ENCODE peak calls at places on chromosomes 2 and 18, in nine cellular contexts. One of them, this sample, is unnamed.

GRCh38 chr2:61135510-61135909 is 26.5 kb upstream of the C2orf74 start:
- DNase-seq in SJCRH30: peak; percentile 51
- DNase-seq in neural progenitor cell: no peak
- DNase-seq in ascending aorta: no peak
- DNase-seq in substantia nigra: no peak
- DNase-seq in cardiac muscle cell: peak; percentile 3
- DNase-seq in lung: no peak
- DNase-seq in CD8-positive, alpha-beta memory T cell: no peak
- DNase-seq in fibroblast of lung: peak; percentile 52
- DNase-seq in this sample: no peak

GRCh38 chr2:128287780-128288735 is 30.6 kb downstream of the HS6ST1 start:
- DNase-seq in neural progenitor cell: no peak
- DNase-seq in cardiac muscle cell: no peak
- DNase-seq in fibroblast of lung: no peak
- DNase-seq in CD8-positive, alpha-beta memory T cell: no peak
- DNase-seq in lung: no peak
- DNase-seq in SJCRH30: no peak
- DNase-seq in substantia nigra: no peak
- DNase-seq in ascending aorta: no peak
- DNase-seq in this sample: no peak

GRCh38 chr2:19617251-19617650 is 258.8 kb upstream of the OSR1 start:
- DNase-seq in substantia nigra: no peak
- DNase-seq in ascending aorta: no peak
- DNase-seq in neural progenitor cell: no peak
- DNase-seq in cardiac muscle cell: no peak
- DNase-seq in lung: no peak
- DNase-seq in CD8-positive, alpha-beta memory T cell: no peak
- DNase-seq in SJCRH30: peak; percentile 82
- DNase-seq in fibroblast of lung: no peak
- DNase-seq in this sample: no peak

GRCh38 chr2:127014630-127015029 is 92.3 kb downstream of the BIN1 start:
- DNase-seq in SJCRH30: no peak
- DNase-seq in fibroblast of lung: peak; percentile 86
- DNase-seq in neural progenitor cell: no peak
- DNase-seq in substantia nigra: no peak
- DNase-seq in CD8-positive, alpha-beta memory T cell: no peak
- DNase-seq in cardiac muscle cell: no peak
- DNase-seq in lung: no peak
- DNase-seq in ascending aorta: no peak
- DNase-seq in this sample: no peak

GRCh38 chr18:3305354-3305762 is 43.4 kb downstream of the MYL12B start:
- DNase-seq in fibroblast of lung: peak; percentile 99
- DNase-seq in cardiac muscle cell: no peak
- DNase-seq in neural progenitor cell: no peak
- DNase-seq in lung: no peak
- DNase-seq in ascending aorta: no peak
- DNase-seq in CD8-positive, alpha-beta memory T cell: peak; percentile 71
- DNase-seq in SJCRH30: peak; percentile 43
- DNase-seq in substantia nigra: no peak
- DNase-seq in this sample: no peak

GRCh38 chr2:38886041-38886440 is 3.6 kb upstream of the ARHGEF33 start:
- DNase-seq in lung: no peak
- DNase-seq in neural progenitor cell: no peak
- DNase-seq in fibroblast of lung: no peak
- DNase-seq in substantia nigra: no peak
- DNase-seq in CD8-positive, alpha-beta memory T cell: no peak
- DNase-seq in cardiac muscle cell: no peak
- DNase-seq in SJCRH30: no peak
- DNase-seq in ascending aorta: no peak
- DNase-seq in this sample: no peak

GRCh38 chr2:43051316-43051715 is 175.1 kb downstream of the ZFP36L2 start:
- DNase-seq in neural progenitor cell: no peak
- DNase-seq in substantia nigra: no peak
- DNase-seq in ascending aorta: no peak
- DNase-seq in lung: no peak
- DNase-seq in SJCRH30: no peak
- DNase-seq in CD8-positive, alpha-beta memory T cell: no peak
- DNase-seq in cardiac muscle cell: no peak
- DNase-seq in fibroblast of lung: peak; percentile 80
- DNase-seq in this sample: peak; percentile 65

GRCh38 chr2:127362971-127363370 is 24.8 kb downstream of the MAP3K2 start:
- DNase-seq in cardiac muscle cell: no peak
- DNase-seq in SJCRH30: no peak
- DNase-seq in substantia nigra: no peak
- DNase-seq in lung: no peak
- DNase-seq in fibroblast of lung: peak; percentile 29
- DNase-seq in CD8-positive, alpha-beta memory T cell: no peak
- DNase-seq in ascending aorta: no peak
- DNase-seq in neural progenitor cell: no peak
- DNase-seq in this sample: no peak

GRCh38 chr2:230172852-230173251 is 46.9 kb downstream of the SP110 start:
- DNase-seq in lung: no peak
- DNase-seq in CD8-positive, alpha-beta memory T cell: no peak
- DNase-seq in cardiac muscle cell: no peak
- DNase-seq in ascending aorta: no peak
- DNase-seq in neural progenitor cell: no peak
- DNase-seq in substantia nigra: no peak
- DNase-seq in SJCRH30: no peak
- DNase-seq in fibroblast of lung: no peak
- DNase-seq in this sample: no peak

GRCh38 chr2:42425697-42426096 is 64.7 kb upstream of the COX7A2L start:
- DNase-seq in neural progenitor cell: no peak
- DNase-seq in SJCRH30: no peak
- DNase-seq in substantia nigra: no peak
- DNase-seq in cardiac muscle cell: no peak
- DNase-seq in fibroblast of lung: no peak
- DNase-seq in lung: no peak
- DNase-seq in ascending aorta: no peak
- DNase-seq in CD8-positive, alpha-beta memory T cell: no peak
- DNase-seq in this sample: no peak

GRCh38 chr2:149617057-149617456 is 29.5 kb upstream of the MMADHC start:
- DNase-seq in SJCRH30: peak; percentile 38
- DNase-seq in ascending aorta: no peak
- DNase-seq in cardiac muscle cell: no peak
- DNase-seq in CD8-positive, alpha-beta memory T cell: no peak
- DNase-seq in substantia nigra: no peak
- DNase-seq in lung: no peak
- DNase-seq in fibroblast of lung: peak; percentile 39
- DNase-seq in neural progenitor cell: no peak
- DNase-seq in this sample: no peak

GRCh38 chr2:41923156-41923786 is 124.5 kb upstream of the PKDCC start:
- DNase-seq in fibroblast of lung: no peak
- DNase-seq in ascending aorta: no peak
- DNase-seq in CD8-positive, alpha-beta memory T cell: no peak
- DNase-seq in SJCRH30: no peak
- DNase-seq in cardiac muscle cell: peak; percentile 47
- DNase-seq in neural progenitor cell: no peak
- DNase-seq in substantia nigra: no peak
- DNase-seq in lung: no peak
- DNase-seq in this sample: no peak

GRCh38 chr2:133789743-133790142 is 221.5 kb upstream of the NCKAP5 start:
- DNase-seq in fibroblast of lung: no peak
- DNase-seq in lung: no peak
- DNase-seq in ascending aorta: no peak
- DNase-seq in cardiac muscle cell: no peak
- DNase-seq in CD8-positive, alpha-beta memory T cell: no peak
- DNase-seq in neural progenitor cell: no peak
- DNase-seq in SJCRH30: no peak
- DNase-seq in substantia nigra: no peak
- DNase-seq in this sample: no peak

GRCh38 chr2:133788391-133788790 is 220.1 kb upstream of the NCKAP5 start:
- DNase-seq in CD8-positive, alpha-beta memory T cell: no peak
- DNase-seq in lung: no peak
- DNase-seq in neural progenitor cell: no peak
- DNase-seq in fibroblast of lung: peak; percentile 52
- DNase-seq in substantia nigra: no peak
- DNase-seq in SJCRH30: no peak
- DNase-seq in ascending aorta: no peak
- DNase-seq in cardiac muscle cell: no peak
- DNase-seq in this sample: no peak

GRCh38 chr2:133792223-133792622 is 224.0 kb upstream of the NCKAP5 start:
- DNase-seq in substantia nigra: no peak
- DNase-seq in cardiac muscle cell: no peak
- DNase-seq in lung: no peak
- DNase-seq in neural progenitor cell: no peak
- DNase-seq in SJCRH30: no peak
- DNase-seq in fibroblast of lung: no peak
- DNase-seq in ascending aorta: no peak
- DNase-seq in CD8-positive, alpha-beta memory T cell: no peak
- DNase-seq in this sample: no peak

GRCh38 chr2:133790706-133791105 is 222.4 kb upstream of the NCKAP5 start:
- DNase-seq in CD8-positive, alpha-beta memory T cell: no peak
- DNase-seq in substantia nigra: no peak
- DNase-seq in fibroblast of lung: peak; percentile 75
- DNase-seq in lung: no peak
- DNase-seq in neural progenitor cell: no peak
- DNase-seq in cardiac muscle cell: no peak
- DNase-seq in SJCRH30: no peak
- DNase-seq in ascending aorta: no peak
- DNase-seq in this sample: no peak

DNA sequence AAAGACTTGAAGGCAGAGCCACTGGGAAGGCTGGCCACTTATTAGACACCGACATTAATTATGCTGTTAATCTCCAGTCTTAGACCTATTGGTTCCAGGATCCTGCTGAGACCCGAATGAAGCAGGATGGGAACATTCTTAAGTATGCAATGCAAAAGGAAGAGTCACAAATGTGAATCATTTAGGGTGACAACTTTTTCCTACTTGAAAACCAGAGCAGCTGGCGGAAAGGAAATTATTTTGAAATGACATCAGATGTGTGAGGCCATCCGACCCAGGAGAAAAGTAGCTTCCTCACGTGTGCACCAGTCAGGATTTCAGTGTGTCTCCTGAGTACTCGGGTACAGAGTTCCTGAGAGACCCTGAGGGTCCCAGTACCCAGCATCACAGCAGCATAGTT is 222.9 kb upstream of the NCKAP5 start:
- DNase-seq in cardiac muscle cell: no peak
- DNase-seq in CD8-positive, alpha-beta memory T cell: no peak
- DNase-seq in ascending aorta: no peak
- DNase-seq in substantia nigra: no peak
- DNase-seq in neural progenitor cell: no peak
- DNase-seq in lung: no peak
- DNase-seq in SJCRH30: no peak
- DNase-seq in fibroblast of lung: peak; percentile 83
- DNase-seq in this sample: no peak
- H3K27ac ChIP-seq in cardiac muscle cell: no peak overlapping the region
- H3K27ac ChIP-seq in CD8-positive, alpha-beta memory T cell: no peak overlapping the region
- H3K27ac ChIP-seq in ascending aorta: no peak overlapping the region
- H3K27ac ChIP-seq in substantia nigra: no peak overlapping the region
- H3K27ac ChIP-seq in neural progenitor cell: no peak overlapping the region
- H3K27ac ChIP-seq in lung: no peak overlapping the region
- H3K27ac ChIP-seq in SJCRH30: no peak overlapping the region
- H3K27ac ChIP-seq in fibroblast of lung: peak overlapping the region; percentile 34
- H3K27ac ChIP-seq in this sample: no peak overlapping the region

DNA sequence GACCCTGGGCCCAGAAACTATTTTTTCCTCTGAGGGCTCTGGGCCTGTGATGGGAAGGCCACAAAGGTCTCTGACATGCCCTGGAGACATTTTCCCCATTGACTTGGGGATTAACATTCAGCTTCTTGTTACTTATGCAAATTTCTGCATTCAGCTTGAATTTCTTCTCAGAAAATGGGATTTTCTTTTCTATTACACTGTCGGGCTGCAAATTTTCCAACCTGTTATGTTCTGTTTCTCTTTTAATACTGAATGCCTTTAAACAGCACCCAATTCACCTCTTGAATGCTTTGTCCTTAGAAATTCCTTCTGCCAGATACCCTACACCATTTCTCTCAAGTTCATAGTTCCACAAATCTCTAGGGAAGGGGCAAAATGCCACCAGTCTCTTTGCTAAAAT is 241.0 kb downstream of the HNMT start:
- DNase-seq in CD8-positive, alpha-beta memory T cell: no peak
- DNase-seq in cardiac muscle cell: no peak
- DNase-seq in fibroblast of lung: no peak
- DNase-seq in substantia nigra: no peak
- DNase-seq in lung: no peak
- DNase-seq in SJCRH30: no peak
- DNase-seq in neural progenitor cell: no peak
- DNase-seq in ascending aorta: no peak
- DNase-seq in this sample: no peak
- H3K27ac ChIP-seq in CD8-positive, alpha-beta memory T cell: no peak overlapping the region
- H3K27ac ChIP-seq in cardiac muscle cell: no peak overlapping the region
- H3K27ac ChIP-seq in fibroblast of lung: no peak overlapping the region
- H3K27ac ChIP-seq in substantia nigra: no peak overlapping the region
- H3K27ac ChIP-seq in lung: no peak overlapping the region
- H3K27ac ChIP-seq in SJCRH30: no peak overlapping the region
- H3K27ac ChIP-seq in neural progenitor cell: no peak overlapping the region
- H3K27ac ChIP-seq in ascending aorta: no peak overlapping the region
- H3K27ac ChIP-seq in this sample: no peak overlapping the region

GRCh38 chr2:232833830-232834229 is 36.2 kb upstream of the SNORC start:
- DNase-seq in ascending aorta: no peak
- DNase-seq in lung: no peak
- DNase-seq in substantia nigra: no peak
- DNase-seq in cardiac muscle cell: no peak
- DNase-seq in fibroblast of lung: no peak
- DNase-seq in neural progenitor cell: peak; percentile 17
- DNase-seq in CD8-positive, alpha-beta memory T cell: no peak
- DNase-seq in SJCRH30: no peak
- DNase-seq in this sample: no peak

GRCh38 chr2:232831496-232831895 is 38.6 kb upstream of the SNORC start:
- DNase-seq in neural progenitor cell: no peak
- DNase-seq in SJCRH30: no peak
- DNase-seq in lung: no peak
- DNase-seq in cardiac muscle cell: no peak
- DNase-seq in fibroblast of lung: no peak
- DNase-seq in substantia nigra: no peak
- DNase-seq in ascending aorta: no peak
- DNase-seq in CD8-positive, alpha-beta memory T cell: no peak
- DNase-seq in this sample: no peak

GRCh38 chr2:232838406-232838874 is 31.6 kb upstream of the SNORC start:
- DNase-seq in ascending aorta: no peak
- DNase-seq in substantia nigra: no peak
- DNase-seq in neural progenitor cell: no peak
- DNase-seq in cardiac muscle cell: no peak
- DNase-seq in fibroblast of lung: peak; percentile 47
- DNase-seq in CD8-positive, alpha-beta memory T cell: peak; percentile 69
- DNase-seq in SJCRH30: no peak
- DNase-seq in lung: no peak
- DNase-seq in this sample: no peak

GRCh38 chr2:232839680-232840079 is 30.4 kb upstream of the SNORC start:
- DNase-seq in neural progenitor cell: no peak
- DNase-seq in fibroblast of lung: no peak
- DNase-seq in CD8-positive, alpha-beta memory T cell: no peak
- DNase-seq in substantia nigra: peak; percentile 26
- DNase-seq in ascending aorta: no peak
- DNase-seq in lung: peak; percentile 69
- DNase-seq in SJCRH30: no peak
- DNase-seq in cardiac muscle cell: no peak
- DNase-seq in this sample: no peak

GRCh38 chr2:232836934-232837333 is 33.1 kb upstream of the SNORC start:
- DNase-seq in SJCRH30: no peak
- DNase-seq in neural progenitor cell: no peak
- DNase-seq in ascending aorta: no peak
- DNase-seq in cardiac muscle cell: no peak
- DNase-seq in substantia nigra: no peak
- DNase-seq in lung: no peak
- DNase-seq in CD8-positive, alpha-beta memory T cell: no peak
- DNase-seq in fibroblast of lung: no peak
- DNase-seq in this sample: no peak
- H3K27ac ChIP-seq in SJCRH30: no peak overlapping the region
- H3K27ac ChIP-seq in neural progenitor cell: no peak overlapping the region
- H3K27ac ChIP-seq in ascending aorta: no peak overlapping the region
- H3K27ac ChIP-seq in cardiac muscle cell: no peak overlapping the region
- H3K27ac ChIP-seq in substantia nigra: no peak overlapping the region
- H3K27ac ChIP-seq in lung: no peak overlapping the region
- H3K27ac ChIP-seq in CD8-positive, alpha-beta memory T cell: no peak overlapping the region
- H3K27ac ChIP-seq in fibroblast of lung: no peak overlapping the region
- H3K27ac ChIP-seq in this sample: no peak overlapping the region

GRCh38 chr18:48802543-48803428 is 148.0 kb downstream of the SMAD7 start:
- DNase-seq in CD8-positive, alpha-beta memory T cell: peak; percentile 30
- DNase-seq in SJCRH30: peak; percentile 13
- DNase-seq in lung: no peak
- DNase-seq in ascending aorta: peak; percentile 79
- DNase-seq in fibroblast of lung: no peak
- DNase-seq in cardiac muscle cell: peak; percentile 80
- DNase-seq in neural progenitor cell: peak; percentile 30
- DNase-seq in substantia nigra: peak; percentile 42
- DNase-seq in this sample: no peak
- H3K27ac ChIP-seq in CD8-positive, alpha-beta memory T cell: no peak overlapping the region
- H3K27ac ChIP-seq in SJCRH30: no peak overlapping the region
- H3K27ac ChIP-seq in lung: no peak overlapping the region
- H3K27ac ChIP-seq in ascending aorta: peak overlapping the region; percentile 86
- H3K27ac ChIP-seq in fibroblast of lung: no peak overlapping the region
- H3K27ac ChIP-seq in cardiac muscle cell: peak overlapping the region; percentile 86
- H3K27ac ChIP-seq in neural progenitor cell: no peak overlapping the region
- H3K27ac ChIP-seq in substantia nigra: peak overlapping the region; percentile 61
- H3K27ac ChIP-seq in this sample: peak overlapping the region; percentile 6

This sample was measured in suprapubic skin.